ENCODE peak calls at places on chromosomes 1 and 21, in seven cellular contexts. G is upper lobe of left lung, I is ovary, B is tibial nerve, X is neural progenitor cell, Z is IMR-90, M is osteoblast. E is an unnamed sample. For H3K9me3, the result is how much of the 10 kb centered on the place peaks cover.

GRCh38 chr1:17183388-17184160 is 21.4 kb upstream of the PADI1 start:
- DNase-seq in I (no peak), G (no peak), Z (no peak), B (no peak), M (no peak), X (no peak), E (no peak)

GRCh38 chr1:4700801-4701200 is 46.4 kb downstream of the AJAP1 start:
- DNase-seq in M (no peak), G (no peak), B (no peak), X (peak), Z (no peak), I (no peak), E (no peak)

GRCh38 chr1:160108888-160109662 is 6.5 kb upstream of the ATP1A2 start:
- DNase-seq in I (peak), M (peak), G (no peak), B (no peak), X (peak), Z (peak), E (no peak)

GRCh38 chr1:240004086-240004749 is 87.5 kb upstream of the FMN2 start:
- DNase-seq in G (no peak), Z (peak), I (no peak), B (no peak), X (peak), M (peak), E (no peak)

GRCh38 chr1:77282866-77283539 is 1.2 kb downstream of the AK5 start:
- DNase-seq in M (peak), I (no peak), X (peak), B (no peak), G (no peak), Z (peak), E (no peak)

GRCh38 chr21:40841524-40842196 is 5.3 kb downstream of the DSCAM start:
- DNase-seq in Z (no peak), B (no peak), X (peak), G (peak), I (no peak), M (no peak), E (peak)

GRCh38 chr1:46202975-46203737 is at the start of gene LURAP1:
- DNase-seq in Z (peak), I (peak), X (peak), B (peak), M (peak), G (peak), E (peak)

GRCh38 chr21:34186119-34186719 is 112.8 kb downstream of the MRPS6 start:
- DNase-seq in I (no peak), M (no peak), G (no peak), Z (no peak), X (no peak), B (no peak), E (no peak)

GRCh38 chr1:38848069-38848468 is 11.5 kb downstream of the RRAGC start:
- DNase-seq in G (no peak), B (no peak), M (no peak), I (no peak), Z (no peak), X (no peak), E (no peak)

GRCh38 chr1:223105568-223105967 is 37.5 kb downstream of the TLR5 start:
- DNase-seq in X (no peak), I (no peak), B (no peak), Z (no peak), M (no peak), G (no peak), E (no peak)

GRCh38 chr1:237702161-237702560 is 188.6 kb downstream of the ZP4 start:
- DNase-seq in X (no peak), I (no peak), Z (no peak), G (no peak), M (no peak), B (no peak), E (no peak)

GRCh38 chr1:22207605-22208264 is 64.8 kb upstream of the WNT4 start:
- DNase-seq in B (no peak), X (peak), G (no peak), Z (no peak), M (peak), I (no peak), E (no peak)

GRCh38 chr1:237814319-237814924 is 76.3 kb downstream of the ZP4 start:
- DNase-seq in I (no peak), B (no peak), M (peak), X (peak), G (no peak), Z (peak), E (no peak)

GRCh38 chr21:34037446-34037845 is 35.9 kb upstream of the MRPS6 start:
- DNase-seq in I (no peak), G (no peak), M (no peak), Z (peak), X (no peak), B (no peak), E (no peak)

GRCh38 chr1:61184035-61184713 is 101.8 kb downstream of the NFIA start:
- DNase-seq in I (peak), B (peak), Z (peak), M (peak), X (no peak), G (peak), E (peak)

DNA sequence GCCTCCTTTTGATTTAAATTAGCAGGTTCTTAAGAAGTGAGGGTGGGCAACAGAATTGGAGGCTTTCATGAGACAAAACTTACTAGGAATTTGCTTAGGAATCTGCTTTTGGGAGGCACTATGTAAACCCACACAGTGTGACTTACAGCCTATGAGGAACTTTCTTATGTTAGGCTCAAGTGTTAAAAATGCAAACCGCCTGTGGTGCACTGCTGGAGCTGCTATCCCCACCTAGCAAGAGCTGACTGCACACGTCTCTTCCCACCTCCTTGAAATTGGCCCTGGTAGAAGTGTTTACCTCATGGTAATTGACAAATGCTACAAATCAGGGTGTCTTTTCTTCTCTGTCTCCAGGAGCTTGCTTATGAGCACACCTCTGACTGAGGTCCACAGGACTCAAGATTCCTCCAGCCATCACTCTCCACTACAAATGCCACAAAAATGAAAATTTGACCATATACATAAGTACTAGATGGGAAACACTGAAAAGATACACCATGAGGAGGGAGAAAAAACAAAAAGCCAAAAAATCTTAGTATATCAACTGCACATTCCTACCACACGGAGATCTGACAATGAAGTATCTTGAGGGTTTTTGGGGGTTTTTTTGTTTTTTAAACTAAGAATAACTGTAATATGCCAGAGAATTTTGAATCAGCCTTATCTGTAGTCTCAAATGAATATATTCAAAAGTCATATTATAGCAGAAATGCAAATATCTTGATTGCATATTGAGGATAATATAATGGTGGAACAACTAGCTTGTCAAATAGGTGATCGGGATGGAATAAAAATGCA is 18.2 kb upstream of the NPL start:
- DNase-seq in X (no peak), M (no peak), G (no peak), B (no peak), I (no peak), Z (no peak), E (no peak)
- TF ChIP-seq CTCF in X (peak), M (peak), G (no peak), B (no peak), I (no peak), Z (peak), E (no peak)

GRCh38 chr1:205247130-205247921 is 19.6 kb downstream of the TMCC2 start:
- DNase-seq in I (peak), M (peak), Z (peak), B (peak), G (no peak), X (no peak), E (no peak)
- H3K27ac ChIP-seq in I (peak), M (no peak), Z (peak), B (peak), G (peak), X (no peak), E (no peak)

DNA sequence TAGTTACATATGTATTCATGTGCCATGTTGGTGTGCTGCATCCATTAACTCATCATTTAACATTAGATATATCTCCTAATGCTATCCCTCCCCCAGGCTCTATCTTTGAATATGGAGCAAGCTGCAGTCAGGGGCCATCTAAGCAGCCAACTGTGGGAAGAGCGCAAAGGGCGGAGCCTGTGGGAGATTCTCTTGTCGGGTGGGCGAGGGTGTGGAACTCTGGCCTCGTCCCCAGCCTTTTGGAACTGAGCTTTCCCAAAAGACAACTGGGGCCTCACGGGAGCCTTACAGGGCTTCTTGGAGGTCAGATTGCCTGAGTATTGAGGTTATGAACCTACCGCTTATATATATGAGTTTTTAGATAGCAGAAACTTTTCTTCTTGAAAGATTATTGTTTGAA is 117.2 kb downstream of the HHAT start:
- DNase-seq in G (no peak), Z (no peak), I (no peak), X (peak), B (no peak), M (no peak), E (no peak)
- H3K9me3 ChIP-seq in G (under half), Z (under half), I (under half), X (under half), B (under half), M (under half), E (under half)

GRCh38 chr1:199550384-199551067 is 477.0 kb upstream of the NR5A2 start:
- DNase-seq in X (no peak), B (no peak), M (no peak), Z (peak), G (no peak), I (no peak), E (no peak)

GRCh38 chr1:199549424-199549823 is 478.1 kb upstream of the NR5A2 start:
- DNase-seq in I (no peak), B (no peak), X (no peak), M (no peak), Z (peak), G (no peak), E (no peak)

GRCh38 chr1:199546323-199546722 is 481.2 kb upstream of the NR5A2 start:
- DNase-seq in X (no peak), G (no peak), B (no peak), Z (peak), I (no peak), M (no peak), E (no peak)

GRCh38 chr1:199545780-199546179 is 481.7 kb upstream of the NR5A2 start:
- DNase-seq in X (peak), B (no peak), M (no peak), Z (no peak), G (no peak), I (no peak), E (no peak)
- TF ChIP-seq CTCF in X (peak), B (no peak), M (peak), Z (peak), G (no peak), I (no peak), E (no peak)

DNA sequence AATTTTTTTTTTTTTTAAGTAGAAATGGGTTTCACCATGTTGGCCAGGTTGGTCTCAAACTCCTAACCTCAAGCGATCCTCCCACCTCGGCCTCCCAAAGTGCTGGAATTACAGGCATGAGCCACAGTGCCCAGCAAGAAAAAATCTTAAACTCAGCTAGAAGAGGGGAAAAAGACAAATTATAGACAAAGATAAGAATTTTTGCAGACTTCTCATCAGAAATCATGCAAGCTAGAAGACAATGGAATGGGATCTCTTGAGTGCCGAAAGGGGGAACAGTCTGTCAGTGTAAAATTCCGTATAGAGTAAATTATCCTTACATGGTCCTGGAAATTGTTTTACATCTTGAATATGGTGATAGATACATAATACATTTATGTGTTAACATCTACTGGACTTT is 294.4 kb downstream of the CAMTA1 start:
- DNase-seq in G (no peak), I (no peak), M (peak), B (no peak), X (no peak), Z (no peak), E (no peak)
- H3K27ac ChIP-seq in G (no peak), I (no peak), M (no peak), B (no peak), X (no peak), Z (no peak), E (no peak)

E was measured in lower lobe of right lung.